ENCODE peak calls at places on chromosomes 13 and 19, in five cellular contexts. One of them, this sample, is unnamed.
A peak's percentile ranks its signal among the peaks of the same experiment; 100 is the strongest.

GRCh38 chr13:107203146-107203847 is 635.4 kb upstream of the ARGLU1 start:
- DNase-seq in K562: no peak
- DNase-seq in H1: peak; percentile 60
- DNase-seq in GM12878: no peak
- DNase-seq in HepG2: peak; percentile 63
- DNase-seq in this sample: peak; percentile 82

GRCh38 chr19:17026706-17027427 is at the start of gene CPAMD8:
- DNase-seq in K562: no peak
- DNase-seq in H1: peak; percentile 75
- DNase-seq in GM12878: no peak
- DNase-seq in HepG2: no peak
- DNase-seq in this sample: peak; percentile 69

GRCh38 chr19:18487576-18488402 is 34.1 kb downstream of the ELL start:
- DNase-seq in K562: no peak
- DNase-seq in H1: no peak
- DNase-seq in GM12878: no peak
- DNase-seq in HepG2: no peak
- DNase-seq in this sample: no peak

GRCh38 chr13:96984061-96984508 is 10.2 kb downstream of the OXGR1 start:
- DNase-seq in K562: peak; percentile 11
- DNase-seq in H1: no peak
- DNase-seq in GM12878: peak; percentile 9
- DNase-seq in HepG2: no peak
- DNase-seq in this sample: peak; percentile 69

GRCh38 chr13:77345150-77345780 is 18.4 kb upstream of the MYCBP2 start:
- DNase-seq in K562: no peak
- DNase-seq in H1: no peak
- DNase-seq in GM12878: no peak
- DNase-seq in HepG2: no peak
- DNase-seq in this sample: no peak

GRCh38 chr13:30191491-30192100 is 115.8 kb downstream of the KATNAL1 start:
- DNase-seq in K562: no peak
- DNase-seq in H1: no peak
- DNase-seq in GM12878: no peak
- DNase-seq in HepG2: no peak
- DNase-seq in this sample: no peak

GRCh38 chr19:11612816-11613511 is 15.7 kb downstream of the ZNF627 start:
- DNase-seq in K562: no peak
- DNase-seq in H1: no peak
- DNase-seq in GM12878: no peak
- DNase-seq in HepG2: peak; percentile 35
- DNase-seq in this sample: peak; percentile 75

GRCh38 chr13:75359266-75359665 is 122.7 kb downstream of the TBC1D4 start:
- DNase-seq in K562: no peak
- DNase-seq in H1: no peak
- DNase-seq in GM12878: no peak
- DNase-seq in HepG2: no peak
- DNase-seq in this sample: peak; percentile 66

GRCh38 chr13:46388308-46388707 is 1.3 kb upstream of the RUBCNL start:
- DNase-seq in K562: no peak
- DNase-seq in H1: no peak
- DNase-seq in GM12878: no peak
- DNase-seq in HepG2: no peak
- DNase-seq in this sample: no peak

GRCh38 chr19:17889609-17890214 is 18.0 kb downstream of the SLC5A5 start:
- DNase-seq in K562: peak; percentile 66
- DNase-seq in H1: peak; percentile 83
- DNase-seq in GM12878: no peak
- DNase-seq in HepG2: peak; percentile 32
- DNase-seq in this sample: peak; percentile 90

DNA sequence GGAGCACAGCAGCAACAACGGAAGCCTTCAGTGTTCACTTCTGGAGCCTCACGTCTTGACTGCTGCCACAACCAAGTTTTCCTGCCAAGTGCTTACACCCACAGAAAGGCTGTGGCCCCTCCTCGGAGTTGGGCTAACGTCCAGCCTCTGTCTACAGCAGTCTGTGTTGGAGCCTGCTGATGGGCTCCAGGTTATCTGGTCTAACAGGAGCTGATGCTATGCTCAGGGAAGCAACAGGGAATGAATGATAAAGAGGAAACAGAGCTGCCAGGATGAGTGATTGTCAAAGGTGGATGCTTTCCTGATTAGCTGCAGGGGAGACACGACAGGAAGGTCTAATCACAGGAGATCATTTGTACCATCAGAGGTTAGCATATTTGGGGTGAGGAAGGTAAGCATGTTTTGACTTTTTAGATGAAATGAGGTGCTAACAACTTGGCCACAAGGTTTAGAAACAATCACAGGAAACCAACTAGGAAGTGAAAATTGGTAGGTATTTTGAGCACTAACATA is 53.8 kb upstream of the RCBTB2 start:
- DNase-seq in K562: peak; percentile 32
- DNase-seq in H1: no peak
- DNase-seq in GM12878: no peak
- DNase-seq in HepG2: no peak
- DNase-seq in this sample: no peak
- H3K27ac ChIP-seq in K562: no peak overlapping the region
- H3K27ac ChIP-seq in H1: no peak overlapping the region
- H3K27ac ChIP-seq in GM12878: peak overlapping the region; percentile 45
- H3K27ac ChIP-seq in HepG2: no peak overlapping the region
- H3K27ac ChIP-seq in this sample: no peak overlapping the region

GRCh38 chr19:5434970-5435641 is 20.1 kb upstream of the ZNRF4 start:
- DNase-seq in K562: peak; percentile 83
- DNase-seq in H1: no peak
- DNase-seq in GM12878: no peak
- DNase-seq in HepG2: peak; percentile 42
- DNase-seq in this sample: no peak
- TF ChIP-seq CREB1 in K562: no peak
- TF ChIP-seq CREB1 in H1: no peak
- TF ChIP-seq CREB1 in GM12878: no peak
- TF ChIP-seq CREB1 in HepG2: no peak
- TF ChIP-seq CREB1 in this sample: no peak

GRCh38 chr13:41782086-41782485 is 178.8 kb downstream of the VWA8 start:
- DNase-seq in K562: no peak
- DNase-seq in H1: no peak
- DNase-seq in GM12878: no peak
- DNase-seq in HepG2: peak; percentile 24
- DNase-seq in this sample: peak; percentile 24

GRCh38 chr13:41785402-41786142 is 175.3 kb downstream of the VWA8 start:
- DNase-seq in K562: no peak
- DNase-seq in H1: no peak
- DNase-seq in GM12878: no peak
- DNase-seq in HepG2: no peak
- DNase-seq in this sample: no peak

GRCh38 chr13:41780736-41781708 is 179.9 kb downstream of the VWA8 start:
- DNase-seq in K562: no peak
- DNase-seq in H1: no peak
- DNase-seq in GM12878: no peak
- DNase-seq in HepG2: no peak
- DNase-seq in this sample: no peak
- H3K27ac ChIP-seq in K562: no peak overlapping the region
- H3K27ac ChIP-seq in H1: no peak overlapping the region
- H3K27ac ChIP-seq in GM12878: no peak overlapping the region
- H3K27ac ChIP-seq in HepG2: no peak overlapping the region
- H3K27ac ChIP-seq in this sample: no peak overlapping the region

DNA sequence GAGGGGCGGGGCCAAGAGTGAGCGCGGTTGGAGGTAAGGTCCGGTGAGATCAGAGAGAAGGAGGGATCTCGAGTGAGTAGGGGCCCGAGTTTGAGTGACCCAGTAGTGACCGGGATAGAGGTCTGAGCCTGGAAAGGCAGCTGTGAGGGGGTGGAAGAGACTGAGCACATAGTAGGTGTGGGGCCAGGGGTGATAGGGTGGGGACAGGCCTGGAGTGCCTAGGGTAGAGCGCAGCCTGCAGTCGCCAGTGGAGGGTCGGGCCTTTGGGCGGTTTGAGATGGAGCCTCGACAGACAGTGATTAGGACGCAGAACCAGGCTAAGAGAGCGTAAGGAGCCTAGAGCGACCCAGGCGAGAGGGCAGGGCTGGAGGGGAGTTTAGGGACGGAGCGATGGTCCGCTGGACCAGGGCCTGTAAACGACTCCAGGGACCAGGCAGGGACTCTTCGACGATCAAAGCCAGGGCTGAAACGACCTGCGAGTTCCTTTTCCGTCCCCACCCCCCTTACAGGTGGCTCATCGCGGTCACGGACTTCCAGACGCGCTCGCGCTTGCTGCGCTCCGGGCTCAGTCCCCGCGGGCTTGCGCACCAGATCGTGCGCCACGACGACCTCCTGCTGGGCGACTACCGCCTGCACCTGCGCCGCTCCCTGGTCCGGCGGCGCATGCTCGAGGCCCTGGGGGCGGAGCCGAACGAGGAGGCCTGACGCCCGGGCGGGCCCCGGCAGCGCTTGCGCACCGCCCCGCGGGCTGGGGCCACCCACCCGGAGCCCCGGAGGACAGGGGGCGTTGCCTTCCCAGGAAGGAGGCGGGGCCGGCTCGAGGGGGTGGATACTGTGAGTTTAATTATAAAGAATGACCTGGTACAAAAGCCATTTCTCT is 9.4 kb downstream of the C19orf81 start:
- DNase-seq in K562: peak; percentile 99
- DNase-seq in H1: peak; percentile 95
- DNase-seq in GM12878: no peak
- DNase-seq in HepG2: no peak
- DNase-seq in this sample: peak; percentile 97
- TF ChIP-seq CREB1 in K562: peak; percentile 87
- TF ChIP-seq CREB1 in H1: peak; percentile 89
- TF ChIP-seq CREB1 in GM12878: no peak
- TF ChIP-seq CREB1 in HepG2: no peak
- TF ChIP-seq CREB1 in this sample: no peak

DNA sequence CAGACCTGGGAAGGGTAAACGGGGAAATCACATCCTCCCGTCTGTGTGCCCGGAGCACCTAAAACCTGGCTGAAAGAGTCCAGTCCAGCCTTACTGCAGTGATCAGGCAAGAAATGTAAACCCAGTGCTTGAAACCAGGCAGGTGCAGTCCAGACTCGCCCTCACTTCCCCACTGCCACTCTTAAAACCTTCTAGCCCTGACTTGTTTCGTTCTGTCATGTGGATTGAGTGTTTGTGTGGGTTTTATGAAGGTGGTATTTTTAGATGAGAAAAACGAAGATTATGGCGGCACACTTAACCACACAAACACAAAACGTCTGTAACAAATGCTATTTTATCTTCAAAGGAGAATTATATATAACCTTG is 836 bp upstream of the CKAP2 start:
- DNase-seq in K562: peak; percentile 11
- DNase-seq in H1: no peak
- DNase-seq in GM12878: peak; percentile 69
- DNase-seq in HepG2: no peak
- DNase-seq in this sample: peak; percentile 12
- H3K27ac ChIP-seq in K562: peak overlapping the region; percentile 82
- H3K27ac ChIP-seq in H1: no peak overlapping the region
- H3K27ac ChIP-seq in GM12878: peak overlapping the region; percentile 91
- H3K27ac ChIP-seq in HepG2: peak overlapping the region; percentile 89
- H3K27ac ChIP-seq in this sample: no peak overlapping the region

DNA sequence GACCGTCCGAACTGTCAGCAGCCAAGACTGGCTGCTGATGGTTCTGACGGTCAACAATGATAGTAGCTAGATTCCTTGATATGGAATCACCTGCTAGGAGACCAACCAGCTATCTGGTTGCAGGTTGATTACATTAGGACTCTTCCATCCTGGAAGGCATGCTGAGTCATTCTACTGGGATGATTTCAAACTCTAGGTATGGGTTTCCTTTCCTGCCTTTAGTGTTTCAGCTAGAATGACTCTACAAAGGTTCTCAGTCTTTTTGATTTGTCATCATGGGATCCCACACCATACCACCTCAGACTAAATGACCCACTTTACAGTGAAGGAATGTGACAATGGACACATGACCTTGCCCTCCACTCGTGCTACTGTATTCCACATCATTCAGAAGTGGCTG is 138.1 kb upstream of the KL start:
- DNase-seq in K562: no peak
- DNase-seq in H1: no peak
- DNase-seq in GM12878: no peak
- DNase-seq in HepG2: no peak
- DNase-seq in this sample: no peak
- TF ChIP-seq CREB1 in K562: no peak
- TF ChIP-seq CREB1 in H1: no peak
- TF ChIP-seq CREB1 in GM12878: no peak
- TF ChIP-seq CREB1 in HepG2: no peak
- TF ChIP-seq CREB1 in this sample: no peak

DNA sequence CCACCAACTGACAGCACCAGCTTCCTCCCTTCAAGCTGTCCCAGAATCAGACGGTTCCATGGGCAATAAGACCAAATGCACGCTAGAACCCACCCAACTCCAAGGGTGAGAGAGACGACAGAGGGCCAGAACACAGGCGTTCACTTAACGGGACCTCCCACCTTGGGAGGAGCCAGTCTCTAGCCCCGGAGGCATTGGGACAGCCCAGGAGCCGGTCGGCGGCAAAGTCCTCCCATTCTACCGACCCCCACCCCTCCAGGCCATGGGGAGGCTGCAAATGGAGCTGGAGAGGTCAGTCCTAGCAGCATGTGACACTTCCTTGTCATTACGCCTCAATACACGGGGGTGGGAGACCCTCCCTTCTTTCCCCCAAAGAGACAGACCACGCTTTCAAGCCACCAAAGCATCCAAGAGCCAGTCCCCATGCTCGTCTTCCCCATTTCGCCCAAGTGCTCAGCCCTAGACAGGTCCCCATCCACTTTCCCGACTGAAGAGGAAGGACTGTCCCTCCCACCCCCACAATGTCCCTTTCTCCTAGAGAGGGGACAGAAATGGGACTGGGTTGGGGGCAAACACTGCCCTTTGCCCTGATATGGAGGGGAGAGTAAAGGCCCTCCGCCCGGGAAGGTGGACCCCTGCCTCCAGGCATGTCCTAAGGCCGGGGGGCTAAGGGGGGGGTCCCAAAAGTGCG is 967 bp downstream of the KHSRP start:
- DNase-seq in K562: peak; percentile 63
- DNase-seq in H1: peak; percentile 53
- DNase-seq in GM12878: no peak
- DNase-seq in HepG2: peak; percentile 49
- DNase-seq in this sample: peak; percentile 74
- H3K27ac ChIP-seq in K562: peak overlapping the region; percentile 70
- H3K27ac ChIP-seq in H1: peak overlapping the region; percentile 65
- H3K27ac ChIP-seq in GM12878: peak overlapping the region; percentile 73
- H3K27ac ChIP-seq in HepG2: peak overlapping the region; percentile 68
- H3K27ac ChIP-seq in this sample: peak overlapping the region; percentile 63

GRCh38 chr13:32142956-32143375 is 111.4 kb downstream of the FRY start:
- DNase-seq in K562: no peak
- DNase-seq in H1: no peak
- DNase-seq in GM12878: no peak
- DNase-seq in HepG2: peak; percentile 98
- DNase-seq in this sample: peak; percentile 82
- TF ChIP-seq CREB1 in K562: no peak
- TF ChIP-seq CREB1 in H1: no peak
- TF ChIP-seq CREB1 in GM12878: no peak
- TF ChIP-seq CREB1 in HepG2: peak; percentile 71
- TF ChIP-seq CREB1 in this sample: peak; percentile 6

GRCh38 chr19:48659768-48660167 is 13.0 kb downstream of the NTN5 start:
- DNase-seq in K562: no peak
- DNase-seq in H1: no peak
- DNase-seq in GM12878: no peak
- DNase-seq in HepG2: no peak
- DNase-seq in this sample: no peak
- H3K27ac ChIP-seq in K562: no peak overlapping the region
- H3K27ac ChIP-seq in H1: no peak overlapping the region
- H3K27ac ChIP-seq in GM12878: no peak overlapping the region
- H3K27ac ChIP-seq in HepG2: no peak overlapping the region
- H3K27ac ChIP-seq in this sample: no peak overlapping the region

GRCh38 chr19:5485286-5485636 is 30.0 kb downstream of the ZNRF4 start:
- DNase-seq in K562: no peak
- DNase-seq in H1: no peak
- DNase-seq in GM12878: no peak
- DNase-seq in HepG2: no peak
- DNase-seq in this sample: no peak
- TF ChIP-seq CREB1 in K562: no peak
- TF ChIP-seq CREB1 in H1: no peak
- TF ChIP-seq CREB1 in GM12878: no peak
- TF ChIP-seq CREB1 in HepG2: no peak
- TF ChIP-seq CREB1 in this sample: no peak